ENCODE peak calls at places on chromosomes 6 and 20, in four cellular contexts. One of them, this sample, is unnamed.

GRCh38 chr6:160379464-160379863 is 31.3 kb downstream of the SLC22A3 start:
- DNase-seq in SK-N-SH: no peak
- DNase-seq in GM12878: no peak
- DNase-seq in K562: no peak
- DNase-seq in this sample: no peak

GRCh38 chr20:6590891-6591679 is 176.4 kb upstream of the BMP2 start:
- DNase-seq in SK-N-SH: no peak
- DNase-seq in K562: no peak
- DNase-seq in GM12878: no peak
- DNase-seq in this sample: no peak

GRCh38 chr6:3343089-3343901 is 84.5 kb downstream of the PSMG4 start:
- DNase-seq in K562: no peak
- DNase-seq in SK-N-SH: no peak
- DNase-seq in GM12878: no peak
- DNase-seq in this sample: no peak

GRCh38 chr6:113184291-113184690 is 672.9 kb upstream of the MARCKS start:
- DNase-seq in GM12878: no peak
- DNase-seq in SK-N-SH: no peak
- DNase-seq in K562: no peak
- DNase-seq in this sample: peak

GRCh38 chr6:98634569-98634968 is 199.8 kb upstream of the POU3F2 start:
- DNase-seq in SK-N-SH: no peak
- DNase-seq in GM12878: no peak
- DNase-seq in K562: no peak
- DNase-seq in this sample: no peak

GRCh38 chr20:35093245-35093884 is 758 bp upstream of the TRPC4AP start:
- DNase-seq in K562: peak
- DNase-seq in GM12878: no peak
- DNase-seq in SK-N-SH: no peak
- DNase-seq in this sample: peak

GRCh38 chr6:167996424-167997199 is 859 bp upstream of the KIF25 start:
- DNase-seq in SK-N-SH: peak
- DNase-seq in GM12878: no peak
- DNase-seq in K562: no peak
- DNase-seq in this sample: peak

GRCh38 chr20:9218412-9219001 is 149.6 kb downstream of the PLCB4 start:
- DNase-seq in K562: peak
- DNase-seq in GM12878: no peak
- DNase-seq in SK-N-SH: no peak
- DNase-seq in this sample: no peak

GRCh38 chr20:23399568-23400241 is 21.6 kb downstream of the NAPB start:
- DNase-seq in GM12878: no peak
- DNase-seq in K562: no peak
- DNase-seq in SK-N-SH: no peak
- DNase-seq in this sample: peak

GRCh38 chr6:12725263-12725662 is 8.7 kb downstream of the PHACTR1 start:
- DNase-seq in GM12878: no peak
- DNase-seq in SK-N-SH: no peak
- DNase-seq in K562: no peak
- DNase-seq in this sample: no peak

GRCh38 chr6:107059606-107060005 is 31.6 kb downstream of the MTRES1 start:
- DNase-seq in SK-N-SH: no peak
- DNase-seq in GM12878: no peak
- DNase-seq in K562: no peak
- DNase-seq in this sample: no peak

GRCh38 chr6:165881812-165882211 is 218.8 kb upstream of the PDE10A start:
- DNase-seq in SK-N-SH: no peak
- DNase-seq in K562: no peak
- DNase-seq in GM12878: no peak
- DNase-seq in this sample: no peak

GRCh38 chr20:2585811-2586210 is 49.4 kb downstream of the TMC2 start:
- DNase-seq in K562: no peak
- DNase-seq in SK-N-SH: no peak
- DNase-seq in GM12878: no peak
- DNase-seq in this sample: peak

GRCh38 chr6:170088349-170088951 is 202.4 kb downstream of the DLL1 start:
- DNase-seq in GM12878: no peak
- DNase-seq in SK-N-SH: no peak
- DNase-seq in K562: no peak
- DNase-seq in this sample: no peak

GRCh38 chr6:79947191-79948173 is at the start of gene ELOVL4:
- DNase-seq in K562: no peak
- DNase-seq in GM12878: no peak
- DNase-seq in SK-N-SH: peak
- DNase-seq in this sample: peak

GRCh38 chr20:16462711-16463110 is 110.5 kb downstream of the KIF16B start:
- DNase-seq in K562: peak
- DNase-seq in GM12878: no peak
- DNase-seq in SK-N-SH: no peak
- DNase-seq in this sample: no peak

GRCh38 chr6:151387581-151387980 is 3.8 kb downstream of the ZBTB2 start:
- DNase-seq in SK-N-SH: no peak
- DNase-seq in K562: no peak
- DNase-seq in GM12878: no peak
- DNase-seq in this sample: no peak

GRCh38 chr20:4135385-4136077 is 120.2 kb upstream of the RNF24 start:
- DNase-seq in K562: peak
- DNase-seq in GM12878: no peak
- DNase-seq in SK-N-SH: no peak
- DNase-seq in this sample: peak

GRCh38 chr6:21522773-21523490 is 70.6 kb upstream of the SOX4 start:
- DNase-seq in GM12878: no peak
- DNase-seq in SK-N-SH: peak
- DNase-seq in K562: no peak
- DNase-seq in this sample: peak

GRCh38 chr6:63347599-63347998 is 27.8 kb upstream of the LGSN start:
- DNase-seq in SK-N-SH: no peak
- DNase-seq in GM12878: no peak
- DNase-seq in K562: no peak
- DNase-seq in this sample: peak

GRCh38 chr20:53826597-53827291 is 233.1 kb upstream of the ZNF217 start:
- DNase-seq in K562: no peak
- DNase-seq in SK-N-SH: no peak
- DNase-seq in GM12878: no peak
- DNase-seq in this sample: peak

GRCh38 chr6:11111769-11112437 is 378 bp upstream of the ERVFRD-1 start:
- DNase-seq in SK-N-SH: no peak
- DNase-seq in GM12878: no peak
- DNase-seq in K562: peak
- DNase-seq in this sample: no peak

GRCh38 chr6:116615937-116616756 is at the start of gene RSPH4A:
- DNase-seq in SK-N-SH: peak
- DNase-seq in K562: peak
- DNase-seq in GM12878: peak
- DNase-seq in this sample: peak

GRCh38 chr6:111580826-111581505 is 24.7 kb downstream of the TRAF3IP2 start:
- DNase-seq in GM12878: no peak
- DNase-seq in SK-N-SH: no peak
- DNase-seq in K562: no peak
- DNase-seq in this sample: no peak

GRCh38 chr6:136547336-136547735 is 2.9 kb downstream of the MAP7 start:
- DNase-seq in SK-N-SH: peak
- DNase-seq in GM12878: no peak
- DNase-seq in K562: peak
- DNase-seq in this sample: peak

GRCh38 chr20:32752458-32753250 is 9.4 kb upstream of the COMMD7 start:
- DNase-seq in SK-N-SH: no peak
- DNase-seq in K562: peak
- DNase-seq in GM12878: no peak
- DNase-seq in this sample: no peak

GRCh38 chr20:53980101-53980500 is 90.3 kb downstream of the BCAS1 start:
- DNase-seq in SK-N-SH: no peak
- DNase-seq in K562: no peak
- DNase-seq in GM12878: no peak
- DNase-seq in this sample: no peak

GRCh38 chr20:17936791-17937687 is 31.6 kb downstream of the SNX5 start:
- DNase-seq in GM12878: no peak
- DNase-seq in SK-N-SH: no peak
- DNase-seq in K562: no peak
- DNase-seq in this sample: no peak

GRCh38 chr6:31143148-31143547 is 4.3 kb upstream of the PSORS1C2 start:
- DNase-seq in GM12878: no peak
- DNase-seq in SK-N-SH: no peak
- DNase-seq in K562: no peak
- DNase-seq in this sample: no peak

DNA sequence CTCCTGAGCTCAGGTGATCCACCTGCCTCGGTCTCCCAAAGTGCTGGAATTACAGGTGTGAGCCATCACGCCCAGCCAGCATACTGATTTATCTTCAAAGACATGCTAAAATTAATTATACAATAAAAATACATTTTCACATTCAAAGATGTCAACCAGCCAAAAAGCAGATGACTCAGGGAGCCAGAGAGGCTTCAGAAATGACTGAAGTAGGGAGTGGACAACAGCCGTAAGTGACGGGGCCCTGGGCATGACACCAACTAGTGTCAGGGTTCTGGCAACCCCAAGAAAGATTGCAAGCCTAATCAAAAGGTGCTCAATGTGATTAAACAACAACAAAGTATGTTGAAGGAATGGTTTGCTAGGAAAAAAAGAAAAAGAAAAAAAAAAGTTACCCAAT is 28.4 kb downstream of the GPLD1 start:
- DNase-seq in GM12878: no peak
- DNase-seq in SK-N-SH: no peak
- DNase-seq in K562: no peak
- DNase-seq in this sample: no peak
- TF ChIP-seq RCOR1 in GM12878: no peak
- TF ChIP-seq RCOR1 in SK-N-SH: no peak
- TF ChIP-seq RCOR1 in K562: no peak
- TF ChIP-seq RCOR1 in this sample: no peak

DNA sequence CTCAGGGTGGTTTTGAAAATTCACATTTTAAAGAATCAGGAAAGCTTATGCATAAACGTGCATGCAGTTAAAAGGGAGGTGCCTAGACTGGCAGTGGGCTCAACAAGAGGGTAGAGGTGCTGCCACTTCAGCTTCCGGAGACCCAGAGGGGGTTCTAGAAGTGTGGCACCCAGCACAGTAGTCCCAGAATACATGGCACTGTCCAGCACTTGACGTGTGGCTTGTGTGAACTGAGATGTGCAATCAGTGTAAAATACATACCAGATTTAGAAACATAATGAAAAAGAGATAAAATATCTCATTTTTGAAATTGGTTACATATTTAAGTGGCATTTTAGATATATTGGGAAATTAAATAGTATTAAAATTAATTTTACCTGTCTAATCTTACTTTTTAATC is 89.3 kb downstream of the RIN2 start:
- DNase-seq in SK-N-SH: no peak
- DNase-seq in GM12878: no peak
- DNase-seq in K562: no peak
- DNase-seq in this sample: no peak
- TF ChIP-seq REST in SK-N-SH: peak
- TF ChIP-seq REST in GM12878: no peak
- TF ChIP-seq REST in K562: no peak
- TF ChIP-seq REST in this sample: no peak

GRCh38 chr6:72530750-72531149 is 91.1 kb upstream of the KCNQ5 start:
- DNase-seq in GM12878: no peak
- DNase-seq in SK-N-SH: no peak
- DNase-seq in K562: no peak
- DNase-seq in this sample: no peak

GRCh38 chr6:72534236-72534635 is 87.6 kb upstream of the KCNQ5 start:
- DNase-seq in SK-N-SH: no peak
- DNase-seq in K562: peak
- DNase-seq in GM12878: no peak
- DNase-seq in this sample: no peak

GRCh38 chr6:72525821-72526550 is 95.9 kb upstream of the KCNQ5 start:
- DNase-seq in SK-N-SH: no peak
- DNase-seq in K562: no peak
- DNase-seq in GM12878: no peak
- DNase-seq in this sample: no peak

GRCh38 chr6:72533601-72534000 is 88.3 kb upstream of the KCNQ5 start:
- DNase-seq in GM12878: no peak
- DNase-seq in SK-N-SH: no peak
- DNase-seq in K562: no peak
- DNase-seq in this sample: no peak

DNA sequence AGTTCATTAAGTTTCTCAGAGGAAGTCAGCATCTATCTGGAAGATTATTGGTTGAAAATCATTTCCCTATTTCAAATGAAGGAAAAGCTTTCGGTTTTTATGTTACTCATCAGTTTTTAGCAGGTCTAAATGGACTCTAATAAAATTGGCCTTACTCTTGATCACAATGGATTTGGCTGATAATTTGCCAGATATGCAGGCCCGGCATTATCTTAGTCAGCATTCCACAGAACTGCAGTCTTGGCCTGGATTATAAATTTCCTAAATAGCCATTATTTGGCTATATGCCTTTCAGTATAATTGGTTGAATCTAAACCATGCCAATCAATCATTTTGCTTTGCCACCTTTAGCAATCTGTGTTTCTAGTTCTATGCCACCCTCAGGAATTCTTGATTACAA is 91.7 kb upstream of the KCNQ5 start:
- DNase-seq in K562: no peak
- DNase-seq in SK-N-SH: no peak
- DNase-seq in GM12878: no peak
- DNase-seq in this sample: no peak
- TF ChIP-seq RAD21 in K562: no peak
- TF ChIP-seq RAD21 in SK-N-SH: no peak
- TF ChIP-seq RAD21 in GM12878: no peak
- TF ChIP-seq RAD21 in this sample: no peak

DNA sequence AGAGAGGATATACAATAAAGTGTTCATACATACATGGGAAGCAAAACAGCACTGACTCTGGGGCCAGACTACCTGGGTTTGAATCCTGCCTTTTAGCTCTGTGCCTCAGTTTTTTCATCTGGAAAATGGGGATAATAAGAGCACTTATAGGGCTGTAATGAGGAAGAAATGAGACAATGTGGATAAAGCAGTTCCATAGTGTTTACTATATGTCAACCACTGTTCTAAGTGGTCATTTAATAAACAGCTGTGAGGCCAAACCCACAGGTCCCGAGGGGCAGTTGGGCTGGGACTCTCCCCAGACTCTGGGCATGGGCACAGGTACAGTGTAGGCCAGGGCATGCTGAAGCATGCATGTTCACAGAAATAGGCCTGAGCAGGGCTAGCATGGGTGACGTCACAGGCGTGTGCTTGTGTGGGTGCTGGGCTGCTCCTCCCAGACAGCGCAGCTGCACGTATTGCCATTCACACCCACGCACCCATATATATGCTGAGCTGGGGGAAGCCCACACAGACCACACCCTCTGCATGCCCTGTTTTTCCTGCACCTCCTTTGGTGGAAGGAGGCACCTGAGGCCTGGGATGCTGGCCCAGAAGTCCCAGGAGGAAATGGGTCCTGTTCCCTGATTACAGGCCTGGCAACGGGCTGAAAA is 3.5 kb upstream of the PLCG1 start:
- DNase-seq in GM12878: peak
- DNase-seq in K562: peak
- DNase-seq in SK-N-SH: no peak
- DNase-seq in this sample: no peak
- TF ChIP-seq RCOR1 in GM12878: peak
- TF ChIP-seq RCOR1 in K562: peak
- TF ChIP-seq RCOR1 in SK-N-SH: no peak
- TF ChIP-seq RCOR1 in this sample: no peak